ENCODE peak calls at places on chromosomes 2 and 18, in four cellular contexts. M is fibroblast of lung, G is fibroblast of pulmonary artery, D is stomach. Z is an unnamed sample.

GRCh38 chr2:6888724-6889123 is 11.1 kb downstream of the RSAD2 start:
- DNase-seq in G (no peak), M (no peak), D (no peak), Z (no peak)

GRCh38 chr2:101820519-101820918 is 123.0 kb downstream of the MAP4K4 start:
- DNase-seq in D (no peak), G (peak), M (peak), Z (peak)

GRCh38 chr2:217371681-217372297 is 511.9 kb upstream of the TNP1 start:
- DNase-seq in M (peak), D (no peak), G (no peak), Z (no peak)

GRCh38 chr2:45031028-45031427 is 21.8 kb upstream of the SIX2 start:
- DNase-seq in M (no peak), G (no peak), D (no peak), Z (peak)

GRCh38 chr18:46338213-46338612 is 234.0 kb downstream of the HAUS1 start:
- DNase-seq in M (no peak), D (no peak), G (no peak), Z (no peak)

GRCh38 chr18:71831039-71831438 is 713.1 kb downstream of the CBLN2 start:
- DNase-seq in G (peak), M (peak), D (no peak), Z (peak)

GRCh38 chr2:124308319-124309062 is 283.4 kb downstream of the CNTNAP5 start:
- DNase-seq in M (no peak), D (no peak), G (no peak), Z (no peak)

GRCh38 chr2:137748533-137748932 is 215.7 kb upstream of the HNMT start:
- DNase-seq in D (no peak), G (no peak), M (no peak), Z (no peak)

GRCh38 chr2:83991992-83992391 is 467.1 kb downstream of the SUCLG1 start:
- DNase-seq in D (no peak), G (no peak), M (no peak), Z (no peak)

GRCh38 chr18:27579364-27579763 is 394.3 kb upstream of the CHST9 start:
- DNase-seq in M (no peak), G (no peak), D (no peak), Z (no peak)

GRCh38 chr2:19504400-19505198 is 146.2 kb upstream of the OSR1 start:
- DNase-seq in G (no peak), D (no peak), M (no peak), Z (no peak)

GRCh38 chr18:77671456-77672167 is 422.0 kb downstream of the GALR1 start:
- DNase-seq in D (no peak), M (no peak), G (no peak), Z (no peak)

GRCh38 chr2:26488463-26489212 is 10.7 kb upstream of the OTOF start:
- DNase-seq in D (no peak), M (no peak), G (no peak), Z (no peak)

GRCh38 chr2:215311625-215312394 is at the start of gene ATIC:
- DNase-seq in D (peak), M (peak), G (peak), Z (peak)

GRCh38 chr2:1598800-1599199 is 145.5 kb downstream of the PXDN start:
- DNase-seq in G (no peak), D (no peak), M (no peak), Z (no peak)

GRCh38 chr2:226836548-226836885 is 663 bp downstream of the RHBDD1 start:
- DNase-seq in M (no peak), G (no peak), D (no peak), Z (no peak)
- H3K4me3 ChIP-seq in M (peak), G (peak), D (peak), Z (peak)

DNA sequence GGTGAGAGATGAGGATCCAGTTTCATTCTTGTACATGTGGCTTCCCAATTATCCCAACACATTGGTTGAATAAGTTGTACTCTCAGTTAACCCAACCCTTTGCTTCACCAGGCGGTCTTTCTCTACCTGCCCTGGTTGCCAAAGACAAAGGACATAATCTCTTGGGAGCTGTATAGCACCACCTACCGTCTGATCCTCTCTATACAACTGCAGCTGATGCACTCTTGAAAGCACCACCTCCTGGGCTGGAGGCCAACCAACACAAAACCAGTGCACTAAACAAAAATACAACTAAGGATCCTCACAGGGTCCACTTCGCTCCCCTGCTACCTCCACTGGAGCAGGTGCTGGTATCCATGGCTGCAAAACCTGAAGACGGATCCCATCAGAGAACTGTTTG is 473.6 kb upstream of the NRXN1 start:
- DNase-seq in D (no peak), G (no peak), M (no peak), Z (no peak)
- TF ChIP-seq CTCF in D (no peak), G (no peak), M (no peak), Z (no peak)

GRCh38 chr2:95001117-95001551 is 24.4 kb upstream of the MAL start:
- DNase-seq in M (no peak), D (no peak), G (no peak), Z (no peak)
- H3K4me3 ChIP-seq in M (no peak), D (no peak), G (no peak), Z (no peak)

GRCh38 chr2:195659114-195659513 is 2.1 kb downstream of the SLC39A10 start:
- DNase-seq in D (no peak), G (peak), M (peak), Z (peak)

GRCh38 chr2:195656131-195656858 is 731 bp upstream of the SLC39A10 start:
- DNase-seq in G (no peak), D (no peak), M (no peak), Z (no peak)

GRCh38 chr2:195658541-195658890 is 1.5 kb downstream of the SLC39A10 start:
- DNase-seq in G (peak), D (no peak), M (peak), Z (peak)

GRCh38 chr2:195656859-195657633 is at the start of gene SLC39A10:
- DNase-seq in D (peak), M (peak), G (peak), Z (peak)

GRCh38 chr2:195657634-195658540 is 861 bp downstream of the SLC39A10 start:
- DNase-seq in D (peak), G (peak), M (peak), Z (peak)
- TF ChIP-seq CTCF in D (no peak), G (no peak), M (no peak), Z (no peak)